ENCODE peak calls at places on chromosome 1, in nine cellular contexts. One of them, this sample, is unnamed.

GRCh38 chr1:84687703-84688460 is 2.4 kb downstream of the SSX2IP start:
- DNase-seq in activated CD8-positive, alpha-beta memory T cell treated with anti-CD3 and anti-CD28 coated beads, Interleukin-2, amount 50 U/mL, for 48 hours: no peak
- DNase-seq in GM20000: no peak
- DNase-seq in cardiac muscle cell: no peak
- DNase-seq in ACHN: no peak
- DNase-seq in left ventricle myocardium inferior: no peak
- DNase-seq in testis: no peak
- DNase-seq in naive thymus-derived CD8-positive, alpha-beta T cell: no peak
- DNase-seq in islet precursor cell: no peak
- DNase-seq in this sample: no peak

GRCh38 chr1:78500529-78500928 is 9.8 kb downstream of the PTGFR start:
- DNase-seq in naive thymus-derived CD8-positive, alpha-beta T cell: no peak
- DNase-seq in islet precursor cell: no peak
- DNase-seq in GM20000: no peak
- DNase-seq in ACHN: no peak
- DNase-seq in testis: no peak
- DNase-seq in left ventricle myocardium inferior: no peak
- DNase-seq in activated CD8-positive, alpha-beta memory T cell treated with anti-CD3 and anti-CD28 coated beads, Interleukin-2, amount 50 U/mL, for 48 hours: no peak
- DNase-seq in cardiac muscle cell: no peak
- DNase-seq in this sample: no peak

GRCh38 chr1:2192031-2192995 is 2.3 kb downstream of the FAAP20 start:
- DNase-seq in ACHN: no peak
- DNase-seq in islet precursor cell: no peak
- DNase-seq in GM20000: no peak
- DNase-seq in naive thymus-derived CD8-positive, alpha-beta T cell: no peak
- DNase-seq in testis: peak
- DNase-seq in activated CD8-positive, alpha-beta memory T cell treated with anti-CD3 and anti-CD28 coated beads, Interleukin-2, amount 50 U/mL, for 48 hours: no peak
- DNase-seq in left ventricle myocardium inferior: no peak
- DNase-seq in cardiac muscle cell: no peak
- DNase-seq in this sample: peak

GRCh38 chr1:110118636-110119396 is 6.6 kb downstream of the UBL4B start:
- DNase-seq in activated CD8-positive, alpha-beta memory T cell treated with anti-CD3 and anti-CD28 coated beads, Interleukin-2, amount 50 U/mL, for 48 hours: no peak
- DNase-seq in cardiac muscle cell: no peak
- DNase-seq in islet precursor cell: no peak
- DNase-seq in naive thymus-derived CD8-positive, alpha-beta T cell: no peak
- DNase-seq in testis: no peak
- DNase-seq in left ventricle myocardium inferior: no peak
- DNase-seq in ACHN: peak
- DNase-seq in GM20000: no peak
- DNase-seq in this sample: no peak

GRCh38 chr1:109024651-109025050 is 17.3 kb downstream of the WDR47 start:
- DNase-seq in testis: no peak
- DNase-seq in naive thymus-derived CD8-positive, alpha-beta T cell: no peak
- DNase-seq in ACHN: no peak
- DNase-seq in cardiac muscle cell: no peak
- DNase-seq in islet precursor cell: no peak
- DNase-seq in left ventricle myocardium inferior: no peak
- DNase-seq in GM20000: no peak
- DNase-seq in activated CD8-positive, alpha-beta memory T cell treated with anti-CD3 and anti-CD28 coated beads, Interleukin-2, amount 50 U/mL, for 48 hours: no peak
- DNase-seq in this sample: no peak

GRCh38 chr1:99919221-99919620 is 50.6 kb upstream of the SLC35A3 start:
- DNase-seq in GM20000: no peak
- DNase-seq in naive thymus-derived CD8-positive, alpha-beta T cell: no peak
- DNase-seq in testis: no peak
- DNase-seq in ACHN: no peak
- DNase-seq in islet precursor cell: no peak
- DNase-seq in left ventricle myocardium inferior: no peak
- DNase-seq in activated CD8-positive, alpha-beta memory T cell treated with anti-CD3 and anti-CD28 coated beads, Interleukin-2, amount 50 U/mL, for 48 hours: no peak
- DNase-seq in cardiac muscle cell: no peak
- DNase-seq in this sample: no peak

GRCh38 chr1:94327001-94327685 is 89.8 kb upstream of the ARHGAP29 start:
- DNase-seq in activated CD8-positive, alpha-beta memory T cell treated with anti-CD3 and anti-CD28 coated beads, Interleukin-2, amount 50 U/mL, for 48 hours: no peak
- DNase-seq in ACHN: peak
- DNase-seq in islet precursor cell: peak
- DNase-seq in testis: peak
- DNase-seq in naive thymus-derived CD8-positive, alpha-beta T cell: no peak
- DNase-seq in cardiac muscle cell: peak
- DNase-seq in GM20000: no peak
- DNase-seq in left ventricle myocardium inferior: peak
- DNase-seq in this sample: peak

GRCh38 chr1:182054698-182055326 is 6.7 kb downstream of the ZNF648 start:
- DNase-seq in activated CD8-positive, alpha-beta memory T cell treated with anti-CD3 and anti-CD28 coated beads, Interleukin-2, amount 50 U/mL, for 48 hours: no peak
- DNase-seq in cardiac muscle cell: peak
- DNase-seq in GM20000: peak
- DNase-seq in testis: peak
- DNase-seq in naive thymus-derived CD8-positive, alpha-beta T cell: peak
- DNase-seq in left ventricle myocardium inferior: no peak
- DNase-seq in ACHN: peak
- DNase-seq in islet precursor cell: peak
- DNase-seq in this sample: peak

GRCh38 chr1:1421907-1422464 is 910 bp upstream of the ANKRD65 start:
- DNase-seq in naive thymus-derived CD8-positive, alpha-beta T cell: no peak
- DNase-seq in ACHN: no peak
- DNase-seq in islet precursor cell: peak
- DNase-seq in testis: no peak
- DNase-seq in GM20000: peak
- DNase-seq in cardiac muscle cell: no peak
- DNase-seq in activated CD8-positive, alpha-beta memory T cell treated with anti-CD3 and anti-CD28 coated beads, Interleukin-2, amount 50 U/mL, for 48 hours: no peak
- DNase-seq in left ventricle myocardium inferior: no peak
- DNase-seq in this sample: no peak

GRCh38 chr1:236545621-236546169 is 21.9 kb downstream of the LGALS8 start:
- DNase-seq in activated CD8-positive, alpha-beta memory T cell treated with anti-CD3 and anti-CD28 coated beads, Interleukin-2, amount 50 U/mL, for 48 hours: no peak
- DNase-seq in islet precursor cell: no peak
- DNase-seq in testis: no peak
- DNase-seq in GM20000: no peak
- DNase-seq in cardiac muscle cell: no peak
- DNase-seq in naive thymus-derived CD8-positive, alpha-beta T cell: peak
- DNase-seq in ACHN: no peak
- DNase-seq in left ventricle myocardium inferior: no peak
- DNase-seq in this sample: no peak

This sample was measured in A673.